ENCODE peak calls at places on chromosomes 3 and 15, in eight cellular contexts. One of them, this sample, is unnamed.

GRCh38 chr15:63244399-63244798 is 33.0 kb upstream of the APH1B start:
- DNase-seq in transverse colon: no peak
- DNase-seq in endothelial cell of umbilical vein: peak
- DNase-seq in body of pancreas: no peak
- DNase-seq in ovary: no peak
- DNase-seq in gastrocnemius medialis: no peak
- DNase-seq in adrenal gland: no peak
- DNase-seq in breast epithelium: no peak
- DNase-seq in this sample: no peak

GRCh38 chr15:50315814-50316630 is 39.0 kb downstream of the GABPB1 start:
- DNase-seq in transverse colon: no peak
- DNase-seq in endothelial cell of umbilical vein: peak
- DNase-seq in body of pancreas: no peak
- DNase-seq in ovary: no peak
- DNase-seq in gastrocnemius medialis: no peak
- DNase-seq in adrenal gland: no peak
- DNase-seq in breast epithelium: no peak
- DNase-seq in this sample: no peak

GRCh38 chr15:80730931-80731330 is 35.8 kb downstream of the ABHD17C start:
- DNase-seq in transverse colon: no peak
- DNase-seq in endothelial cell of umbilical vein: no peak
- DNase-seq in body of pancreas: no peak
- DNase-seq in ovary: no peak
- DNase-seq in gastrocnemius medialis: no peak
- DNase-seq in adrenal gland: peak
- DNase-seq in breast epithelium: no peak
- DNase-seq in this sample: no peak

GRCh38 chr15:85168642-85169173 is 187.1 kb downstream of the PDE8A start:
- DNase-seq in transverse colon: peak
- DNase-seq in endothelial cell of umbilical vein: peak
- DNase-seq in body of pancreas: peak
- DNase-seq in ovary: no peak
- DNase-seq in gastrocnemius medialis: no peak
- DNase-seq in adrenal gland: peak
- DNase-seq in breast epithelium: peak
- DNase-seq in this sample: no peak

GRCh38 chr3:43790060-43790459 is 99.3 kb downstream of the ABHD5 start:
- DNase-seq in transverse colon: no peak
- DNase-seq in endothelial cell of umbilical vein: no peak
- DNase-seq in body of pancreas: no peak
- DNase-seq in ovary: no peak
- DNase-seq in gastrocnemius medialis: no peak
- DNase-seq in adrenal gland: no peak
- DNase-seq in breast epithelium: no peak
- DNase-seq in this sample: no peak

GRCh38 chr3:152742368-152743347 is 92.3 kb upstream of the P2RY1 start:
- DNase-seq in transverse colon: no peak
- DNase-seq in endothelial cell of umbilical vein: no peak
- DNase-seq in body of pancreas: no peak
- DNase-seq in ovary: no peak
- DNase-seq in gastrocnemius medialis: no peak
- DNase-seq in adrenal gland: no peak
- DNase-seq in breast epithelium: no peak
- DNase-seq in this sample: no peak

GRCh38 chr3:51819709-51820406 is 40.8 kb upstream of the IQCF6 start:
- DNase-seq in transverse colon: no peak
- DNase-seq in endothelial cell of umbilical vein: no peak
- DNase-seq in body of pancreas: no peak
- DNase-seq in ovary: no peak
- DNase-seq in gastrocnemius medialis: no peak
- DNase-seq in adrenal gland: no peak
- DNase-seq in breast epithelium: no peak
- DNase-seq in this sample: no peak

GRCh38 chr3:33936171-33936920 is 137.9 kb downstream of the PDCD6IP start:
- DNase-seq in transverse colon: no peak
- DNase-seq in endothelial cell of umbilical vein: no peak
- DNase-seq in body of pancreas: no peak
- DNase-seq in ovary: no peak
- DNase-seq in gastrocnemius medialis: no peak
- DNase-seq in adrenal gland: no peak
- DNase-seq in breast epithelium: no peak
- DNase-seq in this sample: no peak

GRCh38 chr15:74594455-74594854 is 21.2 kb upstream of the CLK3 start:
- DNase-seq in transverse colon: no peak
- DNase-seq in endothelial cell of umbilical vein: no peak
- DNase-seq in body of pancreas: no peak
- DNase-seq in ovary: no peak
- DNase-seq in gastrocnemius medialis: no peak
- DNase-seq in adrenal gland: no peak
- DNase-seq in breast epithelium: no peak
- DNase-seq in this sample: no peak

GRCh38 chr3:184679056-184679502 is 32.8 kb downstream of the MAGEF1 start:
- DNase-seq in transverse colon: no peak
- DNase-seq in endothelial cell of umbilical vein: no peak
- DNase-seq in body of pancreas: no peak
- DNase-seq in ovary: peak
- DNase-seq in gastrocnemius medialis: no peak
- DNase-seq in adrenal gland: no peak
- DNase-seq in breast epithelium: no peak
- DNase-seq in this sample: no peak

GRCh38 chr3:143428351-143428750 is 308.8 kb downstream of the CHST2 start:
- DNase-seq in transverse colon: no peak
- DNase-seq in endothelial cell of umbilical vein: no peak
- DNase-seq in body of pancreas: no peak
- DNase-seq in ovary: no peak
- DNase-seq in gastrocnemius medialis: no peak
- DNase-seq in adrenal gland: no peak
- DNase-seq in breast epithelium: no peak
- DNase-seq in this sample: no peak

GRCh38 chr3:159632847-159633246 is 355.8 kb upstream of the IL12A start:
- DNase-seq in transverse colon: no peak
- DNase-seq in endothelial cell of umbilical vein: no peak
- DNase-seq in body of pancreas: no peak
- DNase-seq in ovary: no peak
- DNase-seq in gastrocnemius medialis: no peak
- DNase-seq in adrenal gland: no peak
- DNase-seq in breast epithelium: no peak
- DNase-seq in this sample: no peak

GRCh38 chr15:40436116-40436891 is 4.4 kb upstream of the BAHD1 start:
- DNase-seq in transverse colon: peak
- DNase-seq in endothelial cell of umbilical vein: no peak
- DNase-seq in body of pancreas: peak
- DNase-seq in ovary: peak
- DNase-seq in gastrocnemius medialis: no peak
- DNase-seq in adrenal gland: peak
- DNase-seq in breast epithelium: no peak
- DNase-seq in this sample: no peak

GRCh38 chr15:77533530-77533929 is 99.2 kb downstream of the LINGO1 start:
- DNase-seq in transverse colon: no peak
- DNase-seq in endothelial cell of umbilical vein: no peak
- DNase-seq in body of pancreas: no peak
- DNase-seq in ovary: peak
- DNase-seq in gastrocnemius medialis: no peak
- DNase-seq in adrenal gland: no peak
- DNase-seq in breast epithelium: no peak
- DNase-seq in this sample: no peak

GRCh38 chr3:193574488-193575072 is 18.4 kb upstream of the OPA1 start:
- DNase-seq in transverse colon: no peak
- DNase-seq in endothelial cell of umbilical vein: no peak
- DNase-seq in body of pancreas: no peak
- DNase-seq in ovary: no peak
- DNase-seq in gastrocnemius medialis: no peak
- DNase-seq in adrenal gland: no peak
- DNase-seq in breast epithelium: no peak
- DNase-seq in this sample: no peak

GRCh38 chr3:38297947-38298711 is 16.0 kb downstream of the SLC22A14 start:
- DNase-seq in transverse colon: no peak
- DNase-seq in endothelial cell of umbilical vein: peak
- DNase-seq in body of pancreas: no peak
- DNase-seq in ovary: no peak
- DNase-seq in gastrocnemius medialis: no peak
- DNase-seq in adrenal gland: no peak
- DNase-seq in breast epithelium: no peak
- DNase-seq in this sample: no peak

GRCh38 chr15:70627734-70628541 is 135.4 kb downstream of the UACA start:
- DNase-seq in transverse colon: no peak
- DNase-seq in endothelial cell of umbilical vein: no peak
- DNase-seq in body of pancreas: no peak
- DNase-seq in ovary: no peak
- DNase-seq in gastrocnemius medialis: no peak
- DNase-seq in adrenal gland: no peak
- DNase-seq in breast epithelium: no peak
- DNase-seq in this sample: no peak

DNA sequence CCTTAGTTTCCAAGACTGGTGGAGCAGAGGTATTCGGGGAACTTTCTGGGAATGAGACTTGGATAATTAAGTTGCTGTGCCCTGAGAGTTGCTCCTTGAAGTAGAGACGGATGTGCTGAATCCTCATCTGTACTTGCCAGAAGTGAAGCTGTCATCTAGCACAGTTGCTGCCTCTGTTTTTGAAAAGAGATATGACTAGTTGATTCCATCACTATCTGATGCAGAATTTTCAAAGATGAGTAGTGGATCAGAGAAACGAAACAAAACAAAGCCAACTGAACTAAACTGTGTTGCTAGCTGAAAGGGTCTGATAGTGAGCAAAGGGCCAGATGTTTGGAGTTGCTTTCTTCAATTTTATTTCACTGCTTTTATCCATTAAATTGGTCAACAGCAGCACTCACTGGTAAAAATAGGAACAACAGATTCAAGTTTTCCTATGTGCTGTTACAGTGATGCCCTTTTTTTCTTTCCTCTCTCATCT is 52.7 kb downstream of the MITF start:
- DNase-seq in transverse colon: no peak
- DNase-seq in endothelial cell of umbilical vein: peak
- DNase-seq in body of pancreas: no peak
- DNase-seq in ovary: no peak
- DNase-seq in gastrocnemius medialis: no peak
- DNase-seq in adrenal gland: no peak
- DNase-seq in breast epithelium: no peak
- DNase-seq in this sample: no peak
- H3K4me3 ChIP-seq in transverse colon: no peak
- H3K4me3 ChIP-seq in endothelial cell of umbilical vein: no peak
- H3K4me3 ChIP-seq in body of pancreas: no peak
- H3K4me3 ChIP-seq in ovary: no peak
- H3K4me3 ChIP-seq in gastrocnemius medialis: no peak
- H3K4me3 ChIP-seq in adrenal gland: no peak
- H3K4me3 ChIP-seq in breast epithelium: no peak
- H3K4me3 ChIP-seq in this sample: no peak

GRCh38 chr3:12662593-12663310 is 1.2 kb downstream of the RAF1 start:
- DNase-seq in transverse colon: peak
- DNase-seq in endothelial cell of umbilical vein: peak
- DNase-seq in body of pancreas: peak
- DNase-seq in ovary: peak
- DNase-seq in gastrocnemius medialis: peak
- DNase-seq in adrenal gland: peak
- DNase-seq in breast epithelium: no peak
- DNase-seq in this sample: no peak
- TF ChIP-seq POLR2A in transverse colon: peak
- TF ChIP-seq POLR2A in endothelial cell of umbilical vein: no peak
- TF ChIP-seq POLR2A in body of pancreas: no peak
- TF ChIP-seq POLR2A in ovary: no peak
- TF ChIP-seq POLR2A in gastrocnemius medialis: peak
- TF ChIP-seq POLR2A in adrenal gland: no peak
- TF ChIP-seq POLR2A in breast epithelium: no peak
- TF ChIP-seq POLR2A in this sample: no peak

DNA sequence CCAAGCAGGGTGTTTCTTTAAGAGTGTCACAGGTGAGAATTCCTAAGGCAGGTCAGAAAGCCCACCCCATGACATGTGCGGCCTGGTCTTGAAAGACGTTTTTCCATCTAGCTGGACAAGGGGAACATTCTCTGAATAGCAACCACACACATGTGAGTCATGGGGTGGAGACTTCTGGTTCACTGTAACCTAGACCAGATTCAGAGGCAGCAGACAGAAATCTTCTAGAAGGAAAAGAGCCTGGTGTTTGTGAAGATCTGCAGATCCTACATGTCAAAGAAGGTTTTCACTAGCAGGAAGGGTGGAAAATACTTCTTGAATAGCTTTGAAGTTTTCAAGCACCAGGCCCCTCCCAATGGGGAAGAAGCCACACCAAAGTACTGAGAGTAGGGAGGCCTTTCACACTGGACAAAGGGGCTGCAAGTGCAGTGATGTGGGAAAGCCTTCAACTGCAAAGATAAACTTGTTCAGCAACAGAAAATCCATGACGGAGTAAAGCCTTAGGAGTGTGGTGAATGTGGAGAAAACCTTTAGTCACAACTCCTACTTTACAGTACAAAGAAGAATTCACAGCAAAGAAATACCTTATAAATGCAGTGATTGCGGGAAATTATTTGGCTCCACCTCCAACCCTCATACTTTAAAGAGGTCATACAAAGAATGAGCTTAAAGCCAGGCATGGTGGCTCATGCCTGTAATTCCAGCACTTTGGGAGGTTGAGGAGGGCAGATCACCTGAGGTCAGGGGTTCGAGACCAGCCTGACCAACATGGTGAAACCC is 17.6 kb downstream of the ADAM10 start:
- DNase-seq in transverse colon: no peak
- DNase-seq in endothelial cell of umbilical vein: peak
- DNase-seq in body of pancreas: peak
- DNase-seq in ovary: no peak
- DNase-seq in gastrocnemius medialis: no peak
- DNase-seq in adrenal gland: peak
- DNase-seq in breast epithelium: no peak
- DNase-seq in this sample: no peak
- H3K27ac ChIP-seq in transverse colon: no peak
- H3K27ac ChIP-seq in endothelial cell of umbilical vein: no peak
- H3K27ac ChIP-seq in body of pancreas: no peak
- H3K27ac ChIP-seq in ovary: no peak
- H3K27ac ChIP-seq in gastrocnemius medialis: peak
- H3K27ac ChIP-seq in adrenal gland: no peak
- H3K27ac ChIP-seq in breast epithelium: no peak
- H3K27ac ChIP-seq in this sample: peak

GRCh38 chr15:64772964-64773363 is 2.4 kb downstream of the RBPMS2 start:
- DNase-seq in transverse colon: no peak
- DNase-seq in endothelial cell of umbilical vein: no peak
- DNase-seq in body of pancreas: no peak
- DNase-seq in ovary: no peak
- DNase-seq in gastrocnemius medialis: no peak
- DNase-seq in adrenal gland: no peak
- DNase-seq in breast epithelium: no peak
- DNase-seq in this sample: no peak

GRCh38 chr15:64775551-64776401 is at the start of gene RBPMS2:
- DNase-seq in transverse colon: no peak
- DNase-seq in endothelial cell of umbilical vein: no peak
- DNase-seq in body of pancreas: peak
- DNase-seq in ovary: peak
- DNase-seq in gastrocnemius medialis: no peak
- DNase-seq in adrenal gland: peak
- DNase-seq in breast epithelium: no peak
- DNase-seq in this sample: no peak

GRCh38 chr15:64772488-64772887 is 2.9 kb downstream of the RBPMS2 start:
- DNase-seq in transverse colon: no peak
- DNase-seq in endothelial cell of umbilical vein: no peak
- DNase-seq in body of pancreas: no peak
- DNase-seq in ovary: no peak
- DNase-seq in gastrocnemius medialis: no peak
- DNase-seq in adrenal gland: no peak
- DNase-seq in breast epithelium: no peak
- DNase-seq in this sample: no peak

GRCh38 chr15:64774556-64775523 is 549 bp downstream of the RBPMS2 start:
- DNase-seq in transverse colon: no peak
- DNase-seq in endothelial cell of umbilical vein: peak
- DNase-seq in body of pancreas: peak
- DNase-seq in ovary: peak
- DNase-seq in gastrocnemius medialis: no peak
- DNase-seq in adrenal gland: peak
- DNase-seq in breast epithelium: no peak
- DNase-seq in this sample: no peak

GRCh38 chr15:64773606-64774555 is 1.5 kb downstream of the RBPMS2 start:
- DNase-seq in transverse colon: no peak
- DNase-seq in endothelial cell of umbilical vein: no peak
- DNase-seq in body of pancreas: no peak
- DNase-seq in ovary: peak
- DNase-seq in gastrocnemius medialis: no peak
- DNase-seq in adrenal gland: no peak
- DNase-seq in breast epithelium: no peak
- DNase-seq in this sample: no peak
- H3K4me3 ChIP-seq in transverse colon: peak
- H3K4me3 ChIP-seq in endothelial cell of umbilical vein: no peak
- H3K4me3 ChIP-seq in body of pancreas: no peak
- H3K4me3 ChIP-seq in ovary: peak
- H3K4me3 ChIP-seq in gastrocnemius medialis: peak
- H3K4me3 ChIP-seq in adrenal gland: no peak
- H3K4me3 ChIP-seq in breast epithelium: peak
- H3K4me3 ChIP-seq in this sample: peak